ENCODE peak calls at places on chromosomes 7 and 10, in ten cellular contexts. B, E, F, K, C, R, U, G, Z and H are unnamed samples. For H3K4me1, the result is how much of the 10 kb centered on the place peaks cover.

GRCh38 chr7:23622469-23622868 is 25.3 kb downstream of the CCDC126 start:
- DNase-seq in B (no peak), E (no peak), F (no peak), K (no peak), C (no peak), R (no peak), U (no peak), G (no peak), Z (peak), H (no peak)

GRCh38 chr7:128923411-128923800 is 12.9 kb upstream of the KCP start:
- DNase-seq in B (no peak), E (no peak), F (no peak), K (no peak), C (peak), R (no peak), U (no peak), G (no peak), Z (no peak), H (no peak)

GRCh38 chr7:2542011-2542923 is 13.1 kb downstream of the BRAT1 start:
- DNase-seq in B (peak), E (no peak), F (no peak), K (no peak), C (no peak), R (no peak), U (peak), G (no peak), Z (no peak), H (peak)

GRCh38 chr10:84846646-84847045 is 518.3 kb downstream of the CCSER2 start:
- DNase-seq in B (no peak), E (no peak), F (no peak), K (peak), C (no peak), R (no peak), U (no peak), G (no peak), Z (no peak), H (no peak)

GRCh38 chr7:101315336-101315735 is 6.3 kb downstream of the IFT22 start:
- DNase-seq in B (no peak), E (peak), F (peak), K (peak), C (no peak), R (peak), U (no peak), G (peak), Z (peak), H (no peak)

GRCh38 chr10:47326927-47327330 is 4.7 kb downstream of the GDF2 start:
- DNase-seq in B (no peak), E (no peak), F (no peak), K (no peak), C (peak), R (no peak), U (no peak), G (no peak), Z (no peak), H (no peak)

GRCh38 chr7:149005427-149006344 is 22.6 kb downstream of the PDIA4 start:
- DNase-seq in B (peak), E (peak), F (peak), K (peak), C (peak), R (peak), U (no peak), G (peak), Z (peak), H (peak)

GRCh38 chr10:116296358-116296757 is 23.4 kb upstream of the GFRA1 start:
- DNase-seq in B (no peak), E (no peak), F (no peak), K (no peak), C (no peak), R (no peak), U (no peak), G (no peak), Z (peak), H (no peak)

GRCh38 chr7:150428671-150429451 is 21.6 kb upstream of the GIMAP8 start:
- DNase-seq in B (peak), E (peak), F (peak), K (peak), C (no peak), R (peak), U (no peak), G (peak), Z (peak), H (peak)

GRCh38 chr10:127278001-127278400 is 81.6 kb upstream of the INSYN2A start:
- DNase-seq in B (no peak), E (no peak), F (no peak), K (no peak), C (no peak), R (no peak), U (no peak), G (peak), Z (peak), H (no peak)

GRCh38 chr10:76902949-76903348 is 734.7 kb downstream of the KCNMA1 start:
- DNase-seq in B (peak), E (peak), F (peak), K (peak), C (peak), R (peak), U (peak), G (peak), Z (peak), H (no peak)

GRCh38 chr7:83415840-83416239 is 233.1 kb downstream of the SEMA3E start:
- DNase-seq in B (no peak), E (no peak), F (no peak), K (peak), C (no peak), R (no peak), U (no peak), G (no peak), Z (no peak), H (no peak)

GRCh38 chr10:128055061-128055868 is 71.0 kb downstream of the MKI67 start:
- DNase-seq in B (no peak), E (no peak), F (no peak), K (no peak), C (no peak), R (no peak), U (no peak), G (no peak), Z (no peak), H (no peak)

DNA sequence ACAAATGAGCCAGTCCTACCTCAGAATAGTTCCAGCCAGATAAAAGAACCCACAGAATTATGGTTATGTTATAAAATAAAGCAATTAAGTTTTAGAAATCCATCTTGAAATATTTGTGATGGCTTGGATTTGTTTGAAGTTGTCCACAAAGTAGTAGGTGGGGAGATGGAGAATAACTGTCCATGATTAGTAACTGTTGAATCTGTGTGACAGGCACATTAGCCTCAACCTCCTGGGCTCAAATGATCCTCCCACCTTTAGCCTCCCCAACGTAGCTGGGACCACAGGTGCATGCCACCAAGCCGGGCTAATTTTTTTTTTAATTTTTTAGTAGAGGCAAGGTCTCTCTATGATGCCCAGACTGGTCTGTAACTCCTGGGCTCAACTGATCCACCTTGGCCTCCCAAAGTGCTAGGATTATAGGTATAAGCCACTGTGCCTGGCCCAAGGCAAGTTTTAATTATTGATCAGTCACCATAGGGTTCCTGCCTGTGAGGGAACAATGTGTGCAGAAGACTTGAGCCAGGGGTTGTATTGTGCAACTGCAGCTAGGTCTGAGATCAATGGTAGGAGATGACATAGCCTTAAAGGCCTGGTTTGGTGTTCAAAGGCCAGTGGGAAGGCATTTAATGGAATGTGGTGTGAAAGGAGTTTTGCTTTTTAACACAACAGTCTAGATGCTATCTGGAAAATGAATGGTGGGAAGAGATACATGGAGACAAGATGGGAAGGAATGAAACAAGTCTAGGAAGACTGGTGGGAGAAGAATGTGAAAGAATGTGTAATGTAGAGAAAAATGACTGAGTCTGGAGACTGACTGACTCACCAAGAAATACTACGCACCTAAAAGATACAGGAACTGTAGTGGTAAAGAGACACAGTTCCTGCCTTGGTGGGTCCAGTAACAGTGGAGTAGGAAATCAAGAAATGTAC is 9.8 kb downstream of the HNRNPF start:
- DNase-seq in B (no peak), E (no peak), F (no peak), K (no peak), C (no peak), R (no peak), U (no peak), G (no peak), Z (no peak), H (no peak)
- H3K4me1 ChIP-seq in B (half or more), E (half or more), F (under half), K (half or more), C (under half), R (half or more), U (half or more), G (half or more), Z (under half), H (half or more)

DNA sequence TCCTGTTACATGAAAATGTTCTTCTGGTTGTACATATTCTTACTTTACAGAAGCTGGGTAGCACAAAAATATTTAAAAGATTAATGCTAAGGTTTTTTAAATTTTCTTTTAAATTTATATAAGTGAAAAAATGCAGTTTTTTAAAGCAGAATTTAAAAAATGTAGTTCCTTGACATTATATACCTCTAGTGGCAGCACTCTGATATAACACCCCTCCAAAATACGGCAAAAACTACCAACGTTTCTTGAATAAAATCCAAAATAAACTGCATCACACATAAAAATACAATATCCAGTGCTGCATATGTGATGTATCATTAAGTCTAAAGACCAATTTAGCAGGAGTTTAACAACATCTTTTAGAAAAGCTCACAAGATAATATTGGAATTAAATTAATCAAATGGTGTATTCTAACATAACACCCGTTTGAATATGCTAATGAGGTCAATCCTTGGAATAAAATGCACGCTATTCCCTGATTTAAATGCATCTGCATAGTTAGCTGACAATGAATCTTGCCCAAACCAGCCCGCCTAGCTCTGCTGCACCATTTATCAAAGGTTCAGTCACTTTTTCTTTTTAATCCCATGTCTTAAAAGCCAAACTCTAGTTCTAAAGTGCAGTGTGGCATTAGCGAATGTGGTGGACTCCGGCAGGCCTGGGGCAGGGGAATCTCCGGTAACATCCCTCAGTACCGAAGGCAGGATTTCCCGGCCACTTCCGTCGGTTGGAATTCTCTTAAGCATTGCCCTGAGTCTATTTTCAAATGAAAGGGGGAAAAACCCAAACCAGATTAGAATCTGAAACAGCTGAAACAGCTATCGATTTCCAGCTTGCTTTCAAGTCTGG is 1.2 kb downstream of the TCERG1L start:
- DNase-seq in B (no peak), E (no peak), F (no peak), K (no peak), C (no peak), R (peak), U (no peak), G (no peak), Z (peak), H (no peak)
- H3K4me3 ChIP-seq in B (no peak), E (no peak), F (no peak), K (peak), C (no peak), R (peak), U (no peak), G (no peak), Z (no peak), H (no peak)

DNA sequence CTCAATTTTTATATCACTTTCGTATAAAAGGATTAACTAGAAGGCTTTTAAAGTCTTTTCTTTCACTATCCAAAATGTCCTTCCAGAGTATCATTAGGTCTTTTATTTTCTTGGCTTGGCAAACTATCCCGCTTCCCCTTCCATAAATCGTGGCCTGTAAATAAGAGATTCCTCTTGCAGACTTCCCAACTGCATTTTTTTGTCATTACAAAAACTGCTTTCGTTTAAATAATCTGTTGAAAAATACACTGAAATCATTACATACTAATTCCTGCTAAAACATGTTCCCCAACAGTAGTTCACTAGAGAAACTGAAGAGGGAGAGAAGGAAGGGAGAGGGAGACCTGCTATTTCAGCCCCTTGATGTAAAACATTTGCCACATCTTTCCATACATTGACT is 48.8 kb upstream of the STK17A start:
- DNase-seq in B (no peak), E (no peak), F (no peak), K (no peak), C (no peak), R (peak), U (no peak), G (no peak), Z (peak), H (no peak)
- TF ChIP-seq CTCF in B (no peak), E (no peak), F (no peak), K (no peak), C (no peak), R (no peak), U (no peak), G (no peak), Z (peak), H (no peak)

GRCh38 chr7:99384523-99384922 is 10.0 kb downstream of the ARPC1B start:
- DNase-seq in B (no peak), E (no peak), F (no peak), K (no peak), C (no peak), R (no peak), U (no peak), G (no peak), Z (no peak), H (no peak)

GRCh38 chr7:99383791-99384370 is 9.4 kb downstream of the ARPC1B start:
- DNase-seq in B (no peak), E (no peak), F (no peak), K (no peak), C (no peak), R (no peak), U (no peak), G (no peak), Z (no peak), H (no peak)

GRCh38 chr7:99385564-99385963 is 11.0 kb downstream of the ARPC1B start:
- DNase-seq in B (no peak), E (no peak), F (no peak), K (no peak), C (no peak), R (no peak), U (no peak), G (no peak), Z (no peak), H (no peak)

GRCh38 chr7:99387912-99388311 is 13.4 kb downstream of the ARPC1B start:
- DNase-seq in B (no peak), E (no peak), F (no peak), K (no peak), C (no peak), R (no peak), U (no peak), G (no peak), Z (no peak), H (no peak)

DNA sequence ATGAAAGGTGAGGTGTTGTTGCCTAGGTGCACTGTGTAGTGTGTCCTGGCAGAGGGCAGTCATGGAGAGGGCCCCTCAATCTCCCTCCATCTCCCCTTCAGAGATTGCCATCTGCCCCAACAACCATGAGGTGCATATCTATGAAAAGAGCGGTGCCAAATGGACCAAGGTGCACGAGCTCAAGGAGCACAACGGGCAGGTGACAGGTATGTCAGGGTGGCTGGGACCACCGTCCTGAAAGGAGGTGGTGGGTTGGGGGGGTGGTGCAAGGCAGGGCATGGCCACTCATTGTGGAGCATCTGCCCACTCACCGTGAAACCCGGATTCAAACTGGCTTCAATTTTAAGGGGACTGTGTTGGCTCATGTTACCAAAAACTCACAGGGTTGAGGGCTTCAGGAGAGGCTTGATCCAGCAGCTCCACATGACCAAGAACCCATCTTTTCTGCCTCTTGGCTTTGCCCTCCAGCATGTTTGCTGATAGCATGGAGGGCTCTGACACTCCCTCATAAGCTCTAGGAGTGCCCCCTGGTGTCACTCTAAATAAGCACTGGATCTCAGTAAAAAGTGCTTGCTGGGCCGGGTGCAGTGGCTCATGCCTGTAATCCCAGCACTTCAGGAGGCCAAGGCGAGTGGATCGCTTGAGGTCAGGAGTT is 12.2 kb downstream of the ARPC1B start:
- DNase-seq in B (no peak), E (no peak), F (no peak), K (no peak), C (no peak), R (peak), U (no peak), G (peak), Z (peak), H (no peak)
- H3K4me1 ChIP-seq in B (under half), E (under half), F (under half), K (under half), C (under half), R (under half), U (under half), G (under half), Z (under half), H (under half)

GRCh38 chr10:43843331-43844101 is 194.8 kb upstream of the ZNF32 start:
- DNase-seq in B (no peak), E (no peak), F (no peak), K (no peak), C (no peak), R (peak), U (no peak), G (no peak), Z (peak), H (peak)

GRCh38 chr10:43846968-43847367 is 198.3 kb upstream of the ZNF32 start:
- DNase-seq in B (no peak), E (no peak), F (no peak), K (no peak), C (no peak), R (peak), U (no peak), G (no peak), Z (no peak), H (no peak)

GRCh38 chr10:43845121-43845520 is 196.4 kb upstream of the ZNF32 start:
- DNase-seq in B (no peak), E (peak), F (no peak), K (no peak), C (no peak), R (no peak), U (no peak), G (no peak), Z (no peak), H (no peak)

GRCh38 chr10:43844236-43844635 is 195.6 kb upstream of the ZNF32 start:
- DNase-seq in B (no peak), E (no peak), F (no peak), K (no peak), C (no peak), R (no peak), U (no peak), G (no peak), Z (no peak), H (peak)

GRCh38 chr10:43846187-43846680 is 197.6 kb upstream of the ZNF32 start:
- DNase-seq in B (peak), E (no peak), F (no peak), K (no peak), C (no peak), R (peak), U (peak), G (no peak), Z (peak), H (no peak)
- H3K4me3 ChIP-seq in B (no peak), E (no peak), F (no peak), K (no peak), C (no peak), R (no peak), U (no peak), G (no peak), Z (no peak), H (no peak)

GRCh38 chr10:13271552-13272163 is 28.2 kb downstream of the PHYH start:
- DNase-seq in B (no peak), E (peak), F (peak), K (peak), C (peak), R (peak), U (no peak), G (peak), Z (peak), H (peak)

GRCh38 chr10:13270877-13271551 is 28.9 kb downstream of the PHYH start:
- DNase-seq in B (no peak), E (no peak), F (peak), K (no peak), C (no peak), R (no peak), U (no peak), G (peak), Z (peak), H (no peak)

GRCh38 chr10:13272164-13272571 is 27.7 kb downstream of the PHYH start:
- DNase-seq in B (peak), E (no peak), F (peak), K (peak), C (peak), R (peak), U (no peak), G (no peak), Z (peak), H (peak)

DNA sequence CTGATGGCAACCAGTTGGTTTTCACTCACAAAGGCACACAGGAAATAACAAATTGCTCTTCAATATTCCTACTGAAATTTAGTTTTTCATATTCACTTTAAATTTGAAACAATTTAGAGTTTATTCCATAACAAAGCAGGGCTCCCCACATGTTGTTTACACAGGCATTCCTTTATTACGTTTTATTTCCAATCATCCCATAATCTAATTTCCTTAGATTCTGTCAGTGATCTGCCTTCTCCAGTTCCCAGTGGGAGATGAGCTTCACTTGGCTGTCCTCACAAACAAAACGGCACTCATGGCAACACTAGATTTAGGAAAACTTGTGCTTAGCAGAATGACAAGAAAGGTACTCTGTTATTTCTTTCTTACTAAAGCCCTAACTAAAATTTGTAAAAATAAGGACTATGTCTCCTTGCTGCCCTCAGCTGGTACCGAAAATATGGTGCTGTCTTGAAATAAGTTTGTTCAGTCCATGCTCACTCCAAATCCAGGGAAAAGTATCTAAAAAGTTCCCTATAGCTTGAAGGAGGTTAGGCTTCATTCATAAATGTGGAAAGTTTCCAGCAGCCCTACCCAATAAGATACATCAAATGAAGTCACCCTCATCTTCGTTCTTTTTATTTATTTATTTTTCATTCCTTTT is 23.0 kb downstream of the PHYH start:
- DNase-seq in B (no peak), E (no peak), F (no peak), K (no peak), C (no peak), R (peak), U (no peak), G (peak), Z (peak), H (no peak)
- TF ChIP-seq CTCF in B (peak), E (peak), F (no peak), K (no peak), C (no peak), R (peak), U (no peak), G (no peak), Z (peak), H (no peak)